ENCODE peak calls at places on chromosomes 6 and 20, in eight cellular contexts. Y is testis, F is uterus, K is ovary, S is right lobe of liver, E is OCI-LY7, B is hepatocyte, L is Panc1. Z is an unnamed sample.

GRCh38 chr6:14550817-14551216 is 433.2 kb downstream of the CD83 start:
- DNase-seq in Y (peak), F (no peak), K (peak), S (no peak), E (peak), B (peak), L (no peak), Z (peak)

GRCh38 chr6:49551126-49551865 is 828 bp downstream of the C6orf141 start:
- DNase-seq in Y (peak), F (no peak), K (no peak), S (peak), E (no peak), B (peak), L (no peak), Z (no peak)

GRCh38 chr20:34402461-34402860 is 39.4 kb downstream of the ITCH start:
- DNase-seq in Y (no peak), F (no peak), K (no peak), S (no peak), E (no peak), B (no peak), L (no peak), Z (no peak)

GRCh38 chr6:341914-342831 is 49.4 kb upstream of the IRF4 start:
- DNase-seq in Y (no peak), F (no peak), K (no peak), S (no peak), E (no peak), B (no peak), L (no peak), Z (no peak)

GRCh38 chr20:19692685-19693119 is 65.4 kb upstream of the RIN2 start:
- DNase-seq in Y (peak), F (peak), K (peak), S (no peak), E (peak), B (peak), L (peak), Z (peak)

GRCh38 chr6:53721766-53722165 is 56.2 kb upstream of the KLHL31 start:
- DNase-seq in Y (no peak), F (no peak), K (no peak), S (no peak), E (no peak), B (no peak), L (no peak), Z (no peak)

GRCh38 chr6:128630213-128630612 is 109.8 kb upstream of the PTPRK start:
- DNase-seq in Y (no peak), F (no peak), K (no peak), S (no peak), E (no peak), B (peak), L (no peak), Z (no peak)

GRCh38 chr20:54343634-54344033 is 131.8 kb upstream of the DOK5 start:
- DNase-seq in Y (no peak), F (no peak), K (no peak), S (no peak), E (no peak), B (no peak), L (no peak), Z (no peak)

GRCh38 chr20:37351689-37352610 is 6.0 kb downstream of the SRC start:
- DNase-seq in Y (no peak), F (no peak), K (no peak), S (no peak), E (no peak), B (no peak), L (no peak), Z (no peak)

GRCh38 chr6:167968091-167968490 is 29.4 kb upstream of the KIF25 start:
- DNase-seq in Y (peak), F (no peak), K (no peak), S (no peak), E (peak), B (no peak), L (no peak), Z (no peak)

GRCh38 chr20:36866681-36867485 is 9.1 kb upstream of the TLDC2 start:
- DNase-seq in Y (no peak), F (no peak), K (no peak), S (no peak), E (peak), B (no peak), L (no peak), Z (no peak)

GRCh38 chr20:53028337-53029007 is 56.3 kb downstream of the TSHZ2 start:
- DNase-seq in Y (no peak), F (no peak), K (no peak), S (no peak), E (no peak), B (no peak), L (no peak), Z (no peak)

GRCh38 chr6:164195605-164196004 is 781.1 kb downstream of the QKI start:
- DNase-seq in Y (no peak), F (no peak), K (no peak), S (no peak), E (no peak), B (no peak), L (no peak), Z (no peak)

GRCh38 chr6:43308990-43309477 is 408 bp upstream of the CRIP3 start:
- DNase-seq in Y (no peak), F (no peak), K (no peak), S (no peak), E (no peak), B (no peak), L (no peak), Z (no peak)

GRCh38 chr20:20895537-20895936 is 183.1 kb upstream of the RALGAPA2 start:
- DNase-seq in Y (no peak), F (no peak), K (no peak), S (no peak), E (no peak), B (no peak), L (no peak), Z (no peak)

GRCh38 chr6:3872370-3872854 is 23.2 kb downstream of the FAM50B start:
- DNase-seq in Y (no peak), F (no peak), K (no peak), S (peak), E (no peak), B (peak), L (no peak), Z (no peak)

GRCh38 chr6:109305028-109305427 is 77.2 kb downstream of the CD164 start:
- DNase-seq in Y (no peak), F (no peak), K (no peak), S (no peak), E (no peak), B (no peak), L (no peak), Z (no peak)

GRCh38 chr6:87102296-87102695 is 7.4 kb upstream of the CGA start:
- DNase-seq in Y (no peak), F (no peak), K (no peak), S (no peak), E (no peak), B (peak), L (no peak), Z (peak)

GRCh38 chr6:41159415-41160082 is 3.4 kb downstream of the TREM2 start:
- DNase-seq in Y (no peak), F (no peak), K (no peak), S (no peak), E (no peak), B (peak), L (no peak), Z (no peak)

GRCh38 chr6:168713013-168713412 is 272.0 kb downstream of the SMOC2 start:
- DNase-seq in Y (no peak), F (no peak), K (no peak), S (no peak), E (no peak), B (no peak), L (no peak), Z (no peak)

GRCh38 chr20:25637247-25637646 is 13.4 kb upstream of the NANP start:
- DNase-seq in Y (no peak), F (no peak), K (no peak), S (no peak), E (peak), B (no peak), L (no peak), Z (no peak)

GRCh38 chr6:3696525-3696924 is 55.0 kb downstream of the PXDC1 start:
- DNase-seq in Y (no peak), F (no peak), K (no peak), S (no peak), E (no peak), B (no peak), L (no peak), Z (no peak)

GRCh38 chr6:153024401-153025017 is 22.0 kb upstream of the MTRF1L start:
- DNase-seq in Y (peak), F (peak), K (peak), S (no peak), E (peak), B (peak), L (peak), Z (no peak)

GRCh38 chr6:124590001-124590400 is 372.2 kb upstream of the RNF217 start:
- DNase-seq in Y (no peak), F (no peak), K (no peak), S (no peak), E (no peak), B (no peak), L (no peak), Z (no peak)

GRCh38 chr6:117992856-117993255 is 85.8 kb downstream of the SLC35F1 start:
- DNase-seq in Y (no peak), F (no peak), K (no peak), S (no peak), E (no peak), B (no peak), L (no peak), Z (no peak)

GRCh38 chr6:138483911-138484731 is 15.2 kb downstream of the NHSL1 start:
- DNase-seq in Y (no peak), F (no peak), K (no peak), S (no peak), E (no peak), B (no peak), L (no peak), Z (no peak)

GRCh38 chr6:52815167-52816092 is 11.8 kb upstream of the GSTA1 start:
- DNase-seq in Y (peak), F (no peak), K (peak), S (peak), E (peak), B (peak), L (peak), Z (peak)

GRCh38 chr6:72424476-72424875 is 197.4 kb upstream of the KCNQ5 start:
- DNase-seq in Y (no peak), F (no peak), K (no peak), S (no peak), E (no peak), B (no peak), L (no peak), Z (no peak)

GRCh38 chr6:169723200-169723909 is 945 bp downstream of the PHF10 start:
- DNase-seq in Y (peak), F (peak), K (peak), S (peak), E (peak), B (peak), L (no peak), Z (peak)

GRCh38 chr6:149905371-149905910 is 7.5 kb upstream of the RAET1E start:
- DNase-seq in Y (no peak), F (no peak), K (no peak), S (no peak), E (no peak), B (no peak), L (no peak), Z (no peak)

GRCh38 chr6:3529232-3529631 is 72.4 kb upstream of the SLC22A23 start:
- DNase-seq in Y (no peak), F (no peak), K (no peak), S (no peak), E (no peak), B (no peak), L (no peak), Z (no peak)

GRCh38 chr20:56422824-56423189 is 10.7 kb downstream of the CASS4 start:
- DNase-seq in Y (no peak), F (no peak), K (no peak), S (no peak), E (no peak), B (no peak), L (no peak), Z (no peak)

GRCh38 chr20:56420028-56420427 is 8.0 kb downstream of the CASS4 start:
- DNase-seq in Y (no peak), F (no peak), K (no peak), S (no peak), E (no peak), B (no peak), L (no peak), Z (no peak)

GRCh38 chr20:56420940-56421688 is 9.1 kb downstream of the CASS4 start:
- DNase-seq in Y (no peak), F (no peak), K (no peak), S (no peak), E (no peak), B (no peak), L (no peak), Z (no peak)

GRCh38 chr20:56424931-56425330 is 12.9 kb downstream of the CASS4 start:
- DNase-seq in Y (no peak), F (no peak), K (no peak), S (no peak), E (no peak), B (no peak), L (no peak), Z (no peak)

DNA sequence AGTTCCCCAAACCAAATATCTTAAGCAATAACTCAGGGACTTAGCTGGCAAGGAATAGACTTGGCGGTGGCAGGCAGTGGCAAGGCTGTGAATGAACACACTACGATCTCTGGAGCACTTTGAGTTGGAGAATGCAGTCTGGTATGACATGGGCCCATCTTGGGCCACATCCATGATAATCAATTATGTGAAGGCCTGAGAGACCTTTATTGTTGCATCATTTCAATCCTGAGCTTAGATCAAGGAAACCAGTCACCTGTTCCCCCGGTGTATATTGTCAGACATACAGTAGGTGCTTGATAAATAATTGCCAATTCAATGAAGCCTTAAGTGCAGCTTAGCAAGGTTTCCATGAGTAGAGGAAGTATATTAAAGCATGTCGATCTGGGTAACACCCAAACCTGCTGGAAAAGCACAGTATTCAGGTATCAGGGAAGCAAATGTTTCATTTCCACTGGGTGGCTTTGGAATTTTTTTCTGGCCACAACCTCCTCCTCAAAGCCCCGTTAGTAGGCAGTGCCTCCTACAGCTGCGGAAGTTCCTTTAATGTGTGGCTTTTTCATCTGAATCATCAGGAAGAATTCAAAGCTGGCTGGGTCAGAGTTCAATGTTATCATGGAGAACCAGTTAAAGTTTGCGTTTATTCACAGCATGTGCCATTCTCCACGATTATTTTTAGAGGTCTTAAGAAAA is 10.2 kb downstream of the CASS4 start:
- DNase-seq in Y (no peak), F (no peak), K (no peak), S (no peak), E (no peak), B (no peak), L (no peak), Z (no peak)
- H3K4me3 ChIP-seq in Y (no peak), F (no peak), K (no peak), S (no peak), E (no peak), B (no peak), L (no peak), Z (no peak)

DNA sequence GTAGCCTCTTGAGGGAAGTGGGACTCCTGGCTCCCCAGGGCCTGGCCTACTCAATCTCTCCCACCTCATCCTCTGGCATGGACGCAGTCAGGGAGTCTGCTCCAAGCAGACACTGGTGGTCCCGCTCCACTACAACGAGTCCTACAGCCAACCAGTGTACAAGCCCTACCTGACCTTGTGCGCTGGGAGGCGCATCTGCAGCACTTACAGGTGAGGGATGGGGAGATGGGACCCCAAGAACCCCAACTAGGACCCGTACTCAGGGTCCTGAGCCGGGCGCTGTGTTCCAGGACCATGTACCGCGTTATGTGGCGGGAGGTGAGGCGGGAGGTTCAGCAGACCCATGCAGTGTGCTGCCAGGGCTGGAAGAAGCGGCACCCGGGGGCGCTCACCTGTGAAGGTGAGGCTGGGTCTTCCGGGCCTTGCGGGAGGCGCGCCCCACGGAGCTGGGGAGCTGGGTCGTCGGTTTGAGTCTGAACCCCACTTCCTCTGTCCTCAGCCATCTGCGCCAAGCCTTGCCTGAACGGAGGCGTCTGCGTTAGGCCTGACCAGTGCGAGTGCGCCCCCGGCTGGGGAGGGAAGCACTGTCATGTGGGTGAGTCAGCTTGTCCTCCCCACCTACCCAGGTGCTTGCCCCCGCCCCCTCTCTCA is 2.1 kb downstream of the EGFL8 start:
- DNase-seq in Y (no peak), F (no peak), K (peak), S (no peak), E (no peak), B (no peak), L (no peak), Z (no peak)
- TF ChIP-seq CTCF in Y (no peak), F (no peak), K (no peak), S (no peak), E (peak), B (no peak), L (no peak), Z (no peak)

GRCh38 chr6:22828179-22829062 is 259.1 kb downstream of the HDGFL1 start:
- DNase-seq in Y (peak), F (peak), K (peak), S (no peak), E (no peak), B (peak), L (peak), Z (peak)
- H3K27ac ChIP-seq in Y (peak), F (peak), K (peak), S (no peak), E (no peak), B (peak), L (peak), Z (peak)

DNA sequence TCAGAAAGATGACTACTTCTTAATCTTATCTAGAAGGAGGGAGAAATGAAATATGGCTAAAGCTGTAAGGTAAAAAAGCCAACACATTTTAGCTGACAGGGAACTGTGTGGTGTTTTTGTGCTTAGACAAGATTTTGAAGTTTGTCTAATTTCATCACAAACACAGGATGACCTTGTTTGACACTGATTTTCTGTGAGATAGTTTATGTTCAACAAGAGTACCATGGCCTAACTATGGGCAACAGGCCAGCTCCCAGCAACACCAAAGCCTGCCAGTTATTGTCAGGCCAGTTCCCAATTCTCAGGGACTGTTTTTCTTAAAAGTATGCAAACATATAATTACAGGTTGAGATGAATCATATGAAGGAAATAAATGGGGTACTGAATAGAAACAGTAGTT is 5.5 kb upstream of the ABCF1 start:
- DNase-seq in Y (no peak), F (no peak), K (no peak), S (peak), E (no peak), B (no peak), L (no peak), Z (no peak)
- H3K4me3 ChIP-seq in Y (no peak), F (no peak), K (no peak), S (no peak), E (no peak), B (no peak), L (no peak), Z (no peak)

DNA sequence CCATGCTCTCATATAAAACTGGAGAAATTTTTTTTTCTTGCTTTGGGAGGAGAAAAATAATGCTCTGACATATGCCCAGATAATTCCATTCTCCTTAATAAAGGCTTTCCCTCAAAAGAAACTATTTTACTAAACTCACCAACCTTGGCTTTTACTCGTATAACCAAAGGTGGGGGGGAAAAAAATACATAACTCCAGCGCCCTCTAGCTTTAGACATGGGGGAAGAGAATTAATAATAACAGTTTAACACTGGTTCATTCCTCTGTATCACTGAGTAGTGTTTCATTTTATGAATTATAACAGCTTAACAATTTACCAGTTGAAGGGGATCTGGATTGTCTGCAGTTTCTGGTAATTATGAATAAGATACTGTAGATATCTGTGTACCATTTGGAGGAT is 1226.1 kb downstream of the GRIK2 start:
- DNase-seq in Y (no peak), F (no peak), K (no peak), S (no peak), E (peak), B (peak), L (no peak), Z (no peak)
- TF ChIP-seq CTCF in Y (peak), F (no peak), K (no peak), S (peak), E (peak), B (peak), L (peak), Z (peak)

DNA sequence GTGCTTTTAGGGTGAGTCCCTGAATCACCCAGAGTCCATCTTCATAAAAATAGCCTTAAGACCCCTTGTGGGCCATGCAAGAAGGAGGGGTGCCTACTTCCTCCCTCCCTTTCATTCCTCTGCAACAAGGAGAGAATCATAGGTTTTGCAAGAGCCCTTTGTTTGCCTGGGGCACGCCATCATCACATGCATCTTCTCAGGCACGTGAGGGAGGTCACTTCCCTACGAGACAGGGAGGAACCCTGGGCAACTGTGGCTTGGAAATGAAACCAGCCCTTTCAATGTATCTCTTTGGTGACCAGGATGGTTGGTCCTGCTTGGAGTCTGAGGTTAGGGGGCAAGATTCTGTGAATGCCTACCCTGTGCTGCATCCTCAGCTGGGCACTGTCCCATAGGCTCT is 194.8 kb downstream of the MAFB start:
- DNase-seq in Y (peak), F (no peak), K (no peak), S (no peak), E (no peak), B (no peak), L (no peak), Z (no peak)
- H3K27ac ChIP-seq in Y (no peak), F (no peak), K (no peak), S (peak), E (no peak), B (no peak), L (no peak), Z (no peak)

Z was measured in heart right ventricle.